ENCODE peak calls at places on chromosomes 3 and 15, in nine cellular contexts. G is adrenal gland, M is left ventricle myocardium inferior, W is psoas muscle, U is IMR-90, H is pancreas, A is MM.1S, K is tibial nerve, T is PC-9. J is an unnamed sample.

GRCh38 chr3:44355634-44356033 is 17.1 kb downstream of the TCAIM start:
- DNase-seq in U (peak; percentile 91), M (no peak), K (peak; percentile 12), G (peak; percentile 59), H (no peak), T (no peak), A (no peak), W (no peak), J (peak; percentile 83)

GRCh38 chr3:70065666-70066253 is 66.2 kb downstream of the SAMMSON start:
- DNase-seq in K (no peak), M (no peak), G (no peak), T (no peak), H (no peak), U (no peak), W (no peak), A (no peak), J (no peak)

GRCh38 chr3:99720985-99721632 is 82.7 kb downstream of the COL8A1 start:
- DNase-seq in W (peak; percentile 24), M (peak; percentile 27), T (no peak), K (peak; percentile 31), A (no peak), H (no peak), U (peak; percentile 29), G (no peak), J (peak; percentile 68)

GRCh38 chr15:99439524-99439835 is 126.3 kb upstream of the MEF2A start:
- DNase-seq in T (no peak), K (no peak), A (no peak), W (no peak), M (no peak), U (no peak), H (no peak), G (peak; percentile 13), J (no peak)

GRCh38 chr3:1190576-1190975 is 97.8 kb downstream of the CNTN6 start:
- DNase-seq in T (no peak), A (no peak), U (no peak), W (no peak), G (no peak), H (no peak), K (no peak), M (no peak), J (no peak)

GRCh38 chr15:56871867-56872266 is 46.6 kb upstream of the TCF12 start:
- DNase-seq in G (no peak), H (no peak), U (peak; percentile 23), M (no peak), A (no peak), W (no peak), T (no peak), K (no peak), J (no peak)

GRCh38 chr15:91784973-91785709 is 68.4 kb upstream of the SLCO3A1 start:
- DNase-seq in U (no peak), A (no peak), W (no peak), M (no peak), T (peak; percentile 36), K (no peak), H (no peak), G (no peak), J (no peak)

GRCh38 chr3:124814620-124815421 is 72.3 kb downstream of the ITGB5 start:
- DNase-seq in A (no peak), H (peak; percentile 59), G (no peak), M (no peak), W (no peak), T (peak; percentile 94), K (no peak), U (peak; percentile 22), J (no peak)

GRCh38 chr15:28106294-28107110 is 7.4 kb upstream of the OCA2 start:
- DNase-seq in A (no peak), M (no peak), H (no peak), T (no peak), G (no peak), K (no peak), U (no peak), W (no peak), J (no peak)

GRCh38 chr3:56969851-56970250 is 90.6 kb upstream of the SPATA12 start:
- DNase-seq in T (no peak), G (no peak), A (no peak), K (no peak), M (no peak), W (no peak), H (no peak), U (no peak), J (no peak)

GRCh38 chr15:28989239-28989830 is 103.6 kb downstream of the APBA2 start:
- DNase-seq in M (no peak), K (no peak), A (peak; percentile 13), W (no peak), U (peak; percentile 21), G (no peak), H (no peak), T (no peak), J (no peak)

GRCh38 chr15:55170361-55170760 is 26.4 kb downstream of the RSL24D1 start:
- DNase-seq in U (no peak), W (no peak), M (no peak), G (no peak), A (no peak), H (no peak), K (no peak), T (no peak), J (no peak)
- H3K4me3 ChIP-seq in U (no peak overlapping the region), W (no peak overlapping the region), M (no peak overlapping the region), G (no peak overlapping the region), A (no peak overlapping the region), H (no peak overlapping the region), K (no peak overlapping the region), T (no peak overlapping the region), J (no peak overlapping the region)

GRCh38 chr3:32816439-32817194 is 1.2 kb upstream of the TRIM71 start:
- DNase-seq in H (no peak), U (no peak), A (no peak), G (no peak), M (no peak), T (no peak), W (no peak), K (no peak), J (peak; percentile 18)

GRCh38 chr3:32817561-32818430 is at the start of gene TRIM71:
- DNase-seq in A (no peak), T (no peak), M (no peak), U (no peak), W (no peak), G (no peak), K (no peak), H (no peak), J (peak; percentile 41)

GRCh38 chr3:32817195-32817560 is 619 bp upstream of the TRIM71 start:
- DNase-seq in M (no peak), U (no peak), H (no peak), K (no peak), T (no peak), A (no peak), G (no peak), W (no peak), J (no peak)

GRCh38 chr3:32814371-32814770 is 3.4 kb upstream of the TRIM71 start:
- DNase-seq in M (no peak), U (no peak), K (no peak), G (no peak), T (no peak), W (no peak), H (no peak), A (no peak), J (no peak)

DNA sequence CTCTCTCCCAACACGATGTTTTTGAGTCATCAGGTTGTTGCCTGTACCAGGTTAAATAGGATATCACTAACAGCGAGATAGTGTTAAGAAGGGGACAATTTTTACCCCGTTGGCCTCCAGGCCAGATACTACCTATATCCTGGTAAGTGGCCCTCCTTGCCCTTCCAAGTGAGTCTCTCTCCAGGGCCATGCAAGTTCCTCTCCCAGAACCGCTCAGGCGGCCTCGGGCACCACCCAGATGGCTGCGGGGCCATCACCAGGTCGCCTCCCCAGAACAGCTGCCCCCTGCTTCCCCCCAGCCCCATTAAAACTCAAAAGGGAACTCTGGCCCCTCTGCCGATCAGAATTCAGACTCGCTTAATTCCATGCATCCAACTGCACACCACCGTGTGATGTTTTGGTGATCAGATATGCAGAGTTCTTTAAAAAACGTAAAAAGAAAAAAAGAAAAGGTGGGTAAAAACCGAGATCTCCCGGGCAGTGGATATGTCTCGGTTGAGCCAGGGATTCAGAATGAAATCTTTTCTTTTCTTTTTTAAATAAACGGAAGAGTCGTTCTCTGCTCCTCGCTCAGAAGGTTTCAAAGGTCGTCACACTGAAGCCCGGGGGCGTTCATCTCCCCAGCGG is 1.9 kb upstream of the TRIM71 start:
- DNase-seq in G (no peak), U (no peak), M (no peak), W (no peak), T (no peak), H (no peak), A (no peak), K (no peak), J (peak; percentile 12)
- H3K4me3 ChIP-seq in G (no peak overlapping the region), U (no peak overlapping the region), M (peak overlapping the region; percentile 64), W (no peak overlapping the region), T (no peak overlapping the region), H (no peak overlapping the region), A (no peak overlapping the region), K (no peak overlapping the region), J (no peak overlapping the region)

GRCh38 chr15:67862771-67863441 is 23.1 kb upstream of the RNU6-1 start:
- DNase-seq in W (no peak), G (no peak), T (no peak), H (no peak), K (no peak), M (no peak), U (no peak), A (no peak), J (no peak)
- H3K4me3 ChIP-seq in W (peak overlapping the region; percentile 72), G (no peak overlapping the region), T (peak overlapping the region; percentile 58), H (no peak overlapping the region), K (peak overlapping the region; percentile 20), M (peak overlapping the region; percentile 65), U (peak overlapping the region; percentile 13), A (peak overlapping the region; percentile 70), J (peak overlapping the region; percentile 54)

GRCh38 chr3:130522399-130522798 is 5.4 kb downstream of the COL6A6 start:
- DNase-seq in H (no peak), U (no peak), W (no peak), A (no peak), T (no peak), K (no peak), G (no peak), M (no peak), J (no peak)

GRCh38 chr3:130515755-130516154 is 1.2 kb upstream of the COL6A6 start:
- DNase-seq in U (no peak), G (no peak), H (no peak), T (no peak), K (no peak), M (no peak), W (no peak), A (no peak), J (no peak)

GRCh38 chr3:130514671-130515070 is 2.3 kb upstream of the COL6A6 start:
- DNase-seq in W (no peak), H (no peak), K (no peak), M (no peak), A (no peak), U (no peak), G (no peak), T (no peak), J (no peak)

GRCh38 chr3:130516645-130517512 is at the start of gene COL6A6:
- DNase-seq in T (no peak), G (no peak), M (no peak), H (no peak), A (no peak), K (no peak), U (no peak), W (no peak), J (peak; percentile 6)

DNA sequence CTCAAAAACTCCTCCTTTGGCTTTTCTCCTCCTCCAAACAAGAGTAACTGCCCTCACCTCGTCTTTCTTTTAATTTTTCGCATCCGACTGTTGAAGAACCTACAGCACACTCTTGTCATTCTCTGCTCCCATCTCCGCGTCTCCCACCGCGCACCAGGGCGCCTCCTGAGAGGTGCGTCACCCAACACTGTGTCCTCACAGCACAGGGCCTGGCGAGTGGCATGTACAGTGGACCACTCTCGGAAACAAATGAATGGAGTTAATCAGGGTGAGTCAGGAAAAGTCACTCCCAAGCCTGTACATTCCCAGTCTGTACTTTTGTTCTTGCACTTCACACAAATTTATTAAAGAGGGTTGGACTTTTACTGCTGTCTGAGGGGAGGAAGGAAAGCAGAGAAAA is 564 bp downstream of the COL6A6 start:
- DNase-seq in T (no peak), M (no peak), U (no peak), A (no peak), H (no peak), G (no peak), W (no peak), K (no peak), J (peak; percentile 11)
- H3K4me3 ChIP-seq in T (no peak overlapping the region), M (peak overlapping the region; percentile 59), U (no peak overlapping the region), A (no peak overlapping the region), H (no peak overlapping the region), G (no peak overlapping the region), W (peak overlapping the region; percentile 38), K (no peak overlapping the region), J (no peak overlapping the region)

J was measured in foreskin fibroblast.